ENCODE peak calls at places on chromosomes 5 and 9, in nine cellular contexts. J is pancreas; G is mesendoderm; Z is NCI-H2107; A is activated naive CD4-positive, alpha-beta T cell treated with Interleukin-2 at 50 U/mL for 16 hours; F is ovary; M is IMR-90; H is T-helper 1 cell; K is D721Med. T is an unnamed sample.

GRCh38 chr9:128049788-128050187 is 17.3 kb downstream of the NAIF1 start:
- DNase-seq in J (no peak), G (peak), Z (no peak), A (no peak), F (no peak), M (no peak), H (no peak), K (no peak), T (no peak)

GRCh38 chr5:152686931-152687330 is 281.9 kb upstream of the NMUR2 start:
- DNase-seq in J (no peak), G (peak), Z (no peak), A (no peak), F (no peak), M (no peak), H (no peak), K (no peak), T (no peak)

GRCh38 chr9:31259824-31260223 is 1124.6 kb upstream of the ACO1 start:
- DNase-seq in J (no peak), G (no peak), Z (no peak), A (no peak), F (no peak), M (no peak), H (no peak), K (no peak), T (no peak)

GRCh38 chr9:128160603-128160987 is 530 bp downstream of the BBLN start:
- DNase-seq in J (no peak), G (peak), Z (no peak), A (peak), F (no peak), M (peak), H (peak), K (no peak), T (peak)

GRCh38 chr5:143177263-143177994 is 226.1 kb downstream of the NR3C1 start:
- DNase-seq in J (no peak), G (no peak), Z (peak), A (no peak), F (no peak), M (peak), H (no peak), K (no peak), T (no peak)

GRCh38 chr9:112369817-112370216 is 10.1 kb upstream of the HSDL2 start:
- DNase-seq in J (no peak), G (no peak), Z (no peak), A (no peak), F (no peak), M (no peak), H (no peak), K (no peak), T (no peak)

GRCh38 chr9:114889802-114890224 is 40.6 kb downstream of the TNFSF8 start:
- DNase-seq in J (no peak), G (no peak), Z (no peak), A (peak), F (no peak), M (no peak), H (peak), K (no peak), T (peak)

GRCh38 chr5:74865799-74866652 is at the start of gene FAM169A:
- DNase-seq in J (peak), G (peak), Z (peak), A (peak), F (peak), M (peak), H (peak), K (no peak), T (peak)

GRCh38 chr5:149561848-149562247 is 10.6 kb upstream of the CSNK1A1 start:
- DNase-seq in J (no peak), G (peak), Z (no peak), A (no peak), F (no peak), M (peak), H (no peak), K (no peak), T (no peak)

GRCh38 chr9:4984171-4984570 is 901 bp upstream of the JAK2 start:
- DNase-seq in J (no peak), G (no peak), Z (no peak), A (no peak), F (no peak), M (no peak), H (no peak), K (no peak), T (no peak)

GRCh38 chr5:24773241-24773640 is 128.5 kb upstream of the CDH10 start:
- DNase-seq in J (no peak), G (peak), Z (no peak), A (no peak), F (no peak), M (no peak), H (no peak), K (no peak), T (no peak)

GRCh38 chr5:53170748-53171349 is 61.3 kb upstream of the MOCS2 start:
- DNase-seq in J (no peak), G (peak), Z (no peak), A (no peak), F (peak), M (peak), H (no peak), K (no peak), T (no peak)

GRCh38 chr9:109989296-109989695 is 209.3 kb downstream of the PALM2AKAP2 start:
- DNase-seq in J (no peak), G (no peak), Z (no peak), A (no peak), F (no peak), M (peak), H (no peak), K (no peak), T (no peak)

GRCh38 chr9:112063151-112063550 is 111.9 kb downstream of the SUSD1 start:
- DNase-seq in J (no peak), G (no peak), Z (no peak), A (no peak), F (no peak), M (no peak), H (no peak), K (no peak), T (no peak)

GRCh38 chr5:1331861-1332405 is 13.0 kb downstream of the CLPTM1L start:
- DNase-seq in J (peak), G (no peak), Z (no peak), A (no peak), F (no peak), M (no peak), H (no peak), K (no peak), T (no peak)

GRCh38 chr5:78671609-78672008 is 23.0 kb upstream of the LHFPL2 start:
- DNase-seq in J (no peak), G (no peak), Z (no peak), A (no peak), F (peak), M (no peak), H (no peak), K (no peak), T (no peak)

GRCh38 chr5:76807296-76807695 is 11.5 kb upstream of the F2RL1 start:
- DNase-seq in J (no peak), G (peak), Z (no peak), A (no peak), F (no peak), M (peak), H (no peak), K (no peak), T (no peak)

GRCh38 chr5:14265574-14265973 is 122.4 kb downstream of the TRIO start:
- DNase-seq in J (no peak), G (peak), Z (no peak), A (no peak), F (no peak), M (peak), H (no peak), K (no peak), T (no peak)

GRCh38 chr9:107711528-107711927 is 222.0 kb upstream of the KLF4 start:
- DNase-seq in J (no peak), G (no peak), Z (no peak), A (no peak), F (peak), M (peak), H (no peak), K (no peak), T (no peak)